ENCODE peak calls at places on chromosomes 6 and 20, in four cellular contexts. I is D341Med; V is LHCN-M2; X is activated CD4-positive, alpha-beta T cell treated with anti-CD3 and anti-CD28 coated beads, Interleukin-2, amount 50 U/mL, for 1 hour. H is an unnamed sample.

GRCh38 chr6:33710296-33711121 is 991 bp downstream of the UQCC2 start:
- DNase-seq in V (no peak), I (peak), X (no peak), H (no peak)

GRCh38 chr6:161199845-161200244 is 74.0 kb downstream of the AGPAT4 start:
- DNase-seq in X (no peak), V (no peak), I (no peak), H (no peak)

GRCh38 chr6:56741472-56741871 is 98.8 kb upstream of the DST start:
- DNase-seq in V (no peak), I (no peak), X (no peak), H (no peak)

GRCh38 chr20:59455392-59456341 is 148.7 kb upstream of the PHACTR3 start:
- DNase-seq in X (no peak), V (no peak), I (peak), H (peak)

GRCh38 chr20:43925215-43925614 is 10.6 kb downstream of the TOX2 start:
- DNase-seq in X (peak), V (no peak), I (no peak), H (no peak)

GRCh38 chr20:3930265-3931206 is 41.3 kb downstream of the PANK2 start:
- DNase-seq in X (no peak), V (no peak), I (no peak), H (no peak)

GRCh38 chr6:29926795-29927427 is 15.4 kb upstream of the HLA-A start:
- DNase-seq in V (peak), X (peak), I (peak), H (no peak)

GRCh38 chr6:129141499-129141898 is 258.6 kb downstream of the LAMA2 start:
- DNase-seq in X (no peak), I (no peak), V (peak), H (peak)

GRCh38 chr20:41124451-41125094 is 12.8 kb upstream of the PLCG1 start:
- DNase-seq in V (no peak), I (no peak), X (no peak), H (no peak)

GRCh38 chr6:42742116-42742894 is 3.6 kb downstream of the TBCC start:
- DNase-seq in X (no peak), I (peak), V (peak), H (peak)

GRCh38 chr20:37699202-37699601 is 5.4 kb downstream of the CTNNBL1 start:
- DNase-seq in X (no peak), I (no peak), V (no peak), H (no peak)

GRCh38 chr6:79713701-79714322 is 82.7 kb downstream of the SH3BGRL2 start:
- DNase-seq in V (peak), I (peak), X (peak), H (peak)

GRCh38 chr6:8074213-8074612 is 10.0 kb upstream of the BLOC1S5 start:
- DNase-seq in X (no peak), I (no peak), V (no peak), H (no peak)

H was measured in myocyte.